ENCODE peak calls at places on chromosomes 2 and 18, in nine cellular contexts. C is psoas muscle; E is mammary epithelial cell; P is PC-3; T is body of pancreas; D is neural progenitor cell; Z is suprapubic skin; N is cardiac muscle cell; B is CD4-positive, alpha-beta memory T cell. V is an unnamed sample.

GRCh38 chr2:85539361-85540130 is 578 bp downstream of the MAT2A start:
- DNase-seq in T (peak; percentile 73), N (peak; percentile 76), Z (peak; percentile 87), P (peak; percentile 53), B (peak; percentile 76), C (peak; percentile 89), D (no peak), E (peak; percentile 64), V (peak; percentile 82)

GRCh38 chr2:164565345-164565744 is 55.9 kb downstream of the GRB14 start:
- DNase-seq in P (no peak), D (no peak), T (no peak), E (no peak), B (no peak), C (no peak), Z (no peak), N (no peak), V (no peak)

GRCh38 chr2:63790913-63791312 is 50.8 kb upstream of the UGP2 start:
- DNase-seq in T (peak; percentile 24), E (peak; percentile 67), D (no peak), P (peak; percentile 77), B (no peak), N (peak; percentile 90), C (no peak), Z (no peak), V (no peak)

GRCh38 chr18:27109403-27109802 is 75.7 kb downstream of the CHST9 start:
- DNase-seq in E (no peak), P (no peak), C (no peak), B (no peak), Z (no peak), D (no peak), T (peak; percentile 42), N (no peak), V (no peak)

GRCh38 chr18:63267990-63268721 is 51.4 kb downstream of the BCL2 start:
- DNase-seq in T (no peak), E (no peak), P (no peak), C (no peak), N (peak; percentile 18), B (no peak), D (peak; percentile 18), Z (no peak), V (no peak)

GRCh38 chr18:59616501-59616900 is 80.7 kb downstream of the CCBE1 start:
- DNase-seq in B (no peak), N (peak; percentile 82), C (no peak), Z (no peak), E (peak; percentile 65), T (no peak), D (no peak), P (no peak), V (no peak)

GRCh38 chr2:64653174-64654062 is at the start of gene SERTAD2:
- DNase-seq in C (peak; percentile 95), E (peak; percentile 83), N (peak; percentile 94), P (peak; percentile 81), T (peak; percentile 92), D (peak; percentile 97), Z (peak; percentile 91), B (peak; percentile 88), V (peak; percentile 92)

GRCh38 chr18:63585988-63586387 is 1.2 kb upstream of the SERPINB13 start:
- DNase-seq in B (no peak), Z (no peak), T (no peak), D (no peak), C (no peak), N (no peak), E (no peak), P (no peak), V (no peak)

GRCh38 chr2:240624950-240625621 is at the start of gene GPR35:
- DNase-seq in Z (peak; percentile 61), D (no peak), C (peak; percentile 62), T (peak; percentile 54), E (peak; percentile 60), N (peak; percentile 37), B (peak; percentile 82), P (no peak), V (peak; percentile 82)

GRCh38 chr18:25587545-25587944 is 235.6 kb upstream of the ZNF521 start:
- DNase-seq in P (no peak), E (no peak), D (no peak), N (no peak), T (no peak), B (no peak), C (no peak), Z (no peak), V (no peak)

GRCh38 chr2:22958281-22958680 is 426.7 kb upstream of the KLHL29 start:
- DNase-seq in Z (no peak), T (no peak), C (no peak), N (no peak), B (no peak), P (no peak), E (no peak), D (no peak), V (no peak)

GRCh38 chr2:224436634-224437033 is 34.7 kb upstream of the FAM124B start:
- DNase-seq in Z (no peak), C (no peak), T (no peak), P (peak; percentile 79), N (peak; percentile 26), B (no peak), D (no peak), E (peak; percentile 78), V (no peak)

GRCh38 chr18:58101291-58101706 is 57.3 kb downstream of the NEDD4L start:
- DNase-seq in B (no peak), D (peak; percentile 19), P (no peak), C (no peak), Z (no peak), E (no peak), N (no peak), T (no peak), V (no peak)

GRCh38 chr2:18077211-18077610 is 198.7 kb downstream of the KCNS3 start:
- DNase-seq in N (no peak), Z (no peak), P (no peak), T (no peak), B (no peak), D (no peak), C (no peak), E (no peak), V (no peak)

GRCh38 chr18:26439537-26439936 is 108.8 kb downstream of the KCTD1 start:
- DNase-seq in T (no peak), B (no peak), E (no peak), N (no peak), P (no peak), Z (no peak), D (no peak), C (no peak), V (no peak)

GRCh38 chr2:226559536-226559935 is 240.1 kb downstream of the IRS1 start:
- DNase-seq in B (no peak), Z (no peak), E (no peak), N (no peak), C (no peak), T (no peak), D (no peak), P (no peak), V (no peak)
- H3K4me1 ChIP-seq in B (no peaks in the 10 kb centered on the region), Z (no peaks in the 10 kb centered on the region), E (peaks cover 18% of the 10 kb centered on the region), N (peaks cover 41% of the 10 kb centered on the region), C (no peaks in the 10 kb centered on the region), T (no peaks in the 10 kb centered on the region), D (no peaks in the 10 kb centered on the region), P (peaks cover 18% of the 10 kb centered on the region), V (no peaks in the 10 kb centered on the region)

DNA sequence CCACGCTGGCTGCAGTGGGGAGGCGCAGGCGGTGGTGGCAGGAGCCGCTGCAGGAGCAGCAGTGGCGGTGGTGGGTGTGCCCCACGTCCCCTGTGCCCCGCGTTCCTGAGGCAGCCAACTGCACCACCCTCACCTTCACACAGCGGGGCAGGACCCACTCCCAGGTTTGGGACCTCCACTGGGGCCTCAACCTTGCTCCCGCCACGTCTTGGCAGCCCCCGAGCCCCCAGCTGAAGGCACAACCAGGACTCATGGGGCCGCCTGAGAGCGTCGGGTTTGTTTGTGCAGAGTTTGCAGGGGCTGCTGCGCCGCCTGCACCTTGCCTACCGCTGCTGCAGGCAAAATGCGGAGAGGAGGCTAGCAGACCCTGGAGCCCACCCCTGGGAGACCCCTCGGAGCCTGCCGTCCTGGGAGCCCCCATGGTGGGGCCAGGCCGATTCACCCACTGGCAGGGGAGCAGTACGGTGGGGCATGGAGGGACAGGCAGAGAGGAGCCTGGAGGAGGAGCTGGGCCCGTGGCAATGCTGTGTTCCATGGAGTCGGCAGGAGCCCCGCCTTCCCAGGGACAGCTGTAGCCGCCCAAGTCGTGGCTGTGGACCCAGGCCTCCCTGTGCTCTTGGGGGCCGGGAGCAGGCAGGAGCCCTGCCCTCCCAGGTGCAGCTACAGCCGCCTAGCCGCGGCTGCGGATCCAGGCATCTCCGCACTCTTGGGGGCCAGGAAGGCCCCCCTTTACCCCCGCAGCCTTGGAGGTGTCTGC is 14.7 kb upstream of the EML6 start:
- DNase-seq in E (no peak), C (peak; percentile 52), D (peak; percentile 42), Z (no peak), B (peak; percentile 7), T (peak; percentile 70), P (no peak), N (peak; percentile 37), V (peak; percentile 76)
- H3K4me3 ChIP-seq in E (peak overlapping the region; percentile 39), C (peak overlapping the region; percentile 59), D (peak overlapping the region; percentile 30), Z (peak overlapping the region; percentile 47), B (peak overlapping the region; percentile 12), T (peak overlapping the region; percentile 21), P (no peak overlapping the region), N (no peak overlapping the region), V (no peak overlapping the region)

GRCh38 chr2:217952409-217952808 is 50.4 kb downstream of the TNS1 start:
- DNase-seq in D (no peak), N (no peak), Z (peak; percentile 46), T (no peak), P (no peak), B (no peak), C (no peak), E (no peak), V (no peak)

GRCh38 chr2:217951521-217952247 is 51.1 kb downstream of the TNS1 start:
- DNase-seq in Z (peak; percentile 49), C (no peak), N (no peak), D (no peak), E (no peak), B (no peak), T (no peak), P (no peak), V (no peak)

GRCh38 chr2:217950401-217950871 is 52.4 kb downstream of the TNS1 start:
- DNase-seq in B (no peak), Z (peak; percentile 69), P (no peak), D (no peak), T (no peak), N (no peak), C (no peak), E (no peak), V (no peak)

GRCh38 chr2:217949448-217949847 is 53.3 kb downstream of the TNS1 start:
- DNase-seq in N (no peak), D (no peak), T (no peak), P (no peak), Z (peak; percentile 20), C (no peak), E (no peak), B (no peak), V (no peak)

GRCh38 chr2:217951091-217951490 is 51.7 kb downstream of the TNS1 start:
- DNase-seq in Z (peak; percentile 18), T (no peak), C (no peak), B (no peak), P (no peak), D (no peak), E (no peak), N (no peak), V (no peak)
- H3K4me1 ChIP-seq in Z (peaks cover 74% of the 10 kb centered on the region), T (peaks cover 64% of the 10 kb centered on the region), C (peaks cover 39% of the 10 kb centered on the region), B (no peaks in the 10 kb centered on the region), P (no peaks in the 10 kb centered on the region), D (peaks cover 3% of the 10 kb centered on the region), E (no peaks in the 10 kb centered on the region), N (peaks cover 13% of the 10 kb centered on the region), V (no peaks in the 10 kb centered on the region)

DNA sequence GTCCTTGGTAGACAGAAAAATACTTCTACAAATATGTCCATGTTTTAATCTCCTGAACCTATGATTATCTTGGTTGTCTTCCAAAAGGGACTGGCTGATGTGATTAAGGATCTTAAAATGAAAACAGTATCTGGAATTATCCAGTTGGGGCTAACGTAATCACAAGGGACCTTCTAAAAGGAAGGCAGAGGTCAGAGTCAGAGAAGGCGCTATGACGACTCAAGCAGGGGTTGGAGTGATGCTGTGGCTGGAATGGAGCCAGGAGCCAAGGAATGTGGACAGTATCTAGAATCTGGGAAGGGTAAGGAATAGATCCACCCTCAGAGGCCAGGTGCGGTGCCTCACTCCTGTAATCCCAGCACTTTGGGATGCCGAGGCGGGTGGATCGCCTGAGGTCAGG is 4.2 kb upstream of the USP14 start:
- DNase-seq in D (no peak), E (no peak), P (peak; percentile 16), T (no peak), C (no peak), B (no peak), Z (no peak), N (peak; percentile 25), V (no peak)
- H3K4me3 ChIP-seq in D (no peak overlapping the region), E (no peak overlapping the region), P (no peak overlapping the region), T (no peak overlapping the region), C (no peak overlapping the region), B (no peak overlapping the region), Z (no peak overlapping the region), N (no peak overlapping the region), V (no peak overlapping the region)